ENCODE peak calls at places on chromosomes 4 and X, in six cellular contexts. E is astrocyte of the hippocampus; J is WTC11; W is coronary artery; A is prostate gland; V is activated CD4-positive, alpha-beta T cell treated with anti-CD3 and anti-CD28 coated beads for 24 hours. S is an unnamed sample.

GRCh38 chr4:107379054-107379869 is 340.8 kb downstream of the PAPSS1 start:
- DNase-seq in E (peak), J (no peak), W (no peak), A (no peak), V (no peak), S (no peak)

GRCh38 chr4:79209822-79210635 is 115.8 kb downstream of the NAA11 start:
- DNase-seq in E (no peak), J (no peak), W (no peak), A (no peak), V (no peak), S (no peak)

GRCh38 chrX:51893931-51894696 is 691 bp downstream of the MAGED1 start:
- DNase-seq in E (peak), J (peak), W (no peak), A (no peak), V (no peak), S (no peak)

GRCh38 chr4:24795666-24796381 is 451 bp downstream of the SOD3 start:
- DNase-seq in E (no peak), J (no peak), W (no peak), A (no peak), V (no peak), S (no peak)

GRCh38 chr4:118270492-118270891 is 82.3 kb downstream of the PRSS12 start:
- DNase-seq in E (peak), J (no peak), W (no peak), A (no peak), V (no peak), S (no peak)

GRCh38 chrX:130803537-130803936 is 99.5 kb downstream of the ENOX2 start:
- DNase-seq in E (no peak), J (no peak), W (no peak), A (no peak), V (no peak), S (no peak)

GRCh38 chr4:3642056-3642630 is 109.9 kb upstream of the LRPAP1 start:
- DNase-seq in E (no peak), J (no peak), W (no peak), A (no peak), V (no peak), S (no peak)

GRCh38 chrX:24146283-24146865 is 3.2 kb upstream of the ZFX start:
- DNase-seq in E (peak), J (no peak), W (no peak), A (no peak), V (no peak), S (no peak)

GRCh38 chr4:45079616-45080015 is 353.3 kb upstream of the GNPDA2 start:
- DNase-seq in E (no peak), J (no peak), W (no peak), A (no peak), V (no peak), S (no peak)

GRCh38 chrX:52923781-52924241 is 26.7 kb downstream of the FAM156B start:
- DNase-seq in E (peak), J (no peak), W (no peak), A (no peak), V (no peak), S (peak)

GRCh38 chr4:168710353-168710946 is 213.6 kb downstream of the PALLD start:
- DNase-seq in E (peak), J (no peak), W (no peak), A (peak), V (no peak), S (no peak)